ENCODE peak calls at places on chromosome 1, in five cellular contexts. Y is psoas muscle, W is dermis microvascular lymphatic vessel endothelial cell, Z is caudate nucleus, C is cerebellum. F is an unnamed sample.

GRCh38 chr1:232422901-232423300 is 207.0 kb downstream of the SIPA1L2 start:
- DNase-seq in W (no peak), Y (no peak), C (no peak), Z (no peak), F (no peak)

GRCh38 chr1:156444407-156445001 is 56.1 kb downstream of the MEF2D start:
- DNase-seq in Y (no peak), Z (no peak), W (peak; percentile 59), C (peak; percentile 61), F (no peak)

GRCh38 chr1:17696417-17697301 is 58.5 kb upstream of the ACTL8 start:
- DNase-seq in C (peak; percentile 60), W (peak; percentile 12), Y (no peak), Z (no peak), F (peak; percentile 73)

GRCh38 chr1:16068356-16069270 is 4.8 kb downstream of the FAM131C start:
- DNase-seq in Z (no peak), W (no peak), Y (peak; percentile 72), C (peak; percentile 74), F (peak; percentile 59)

GRCh38 chr1:12453400-12454343 is 164.3 kb downstream of the DHRS3 start:
- DNase-seq in Z (no peak), Y (no peak), C (no peak), W (no peak), F (no peak)

GRCh38 chr1:147515046-147515869 is 26.0 kb upstream of the BCL9 start:
- DNase-seq in Z (no peak), C (peak; percentile 13), W (peak; percentile 9), Y (no peak), F (no peak)

GRCh38 chr1:195376190-195376589 is 1232.0 kb downstream of the KCNT2 start:
- DNase-seq in Y (no peak), W (no peak), Z (no peak), C (no peak), F (no peak)

GRCh38 chr1:167121375-167122120 is 27.7 kb downstream of the STYXL2 start:
- DNase-seq in W (no peak), Z (peak; percentile 18), C (peak; percentile 87), Y (peak; percentile 67), F (peak; percentile 38)

GRCh38 chr1:12543747-12544146 is 74.3 kb downstream of the DHRS3 start:
- DNase-seq in C (no peak), Z (no peak), W (no peak), Y (no peak), F (no peak)

GRCh38 chr1:23421752-23422312 is 2.7 kb downstream of the TCEA3 start:
- DNase-seq in C (no peak), W (no peak), Z (no peak), Y (no peak), F (no peak)

GRCh38 chr1:7572654-7573152 is 198.4 kb upstream of the VAMP3 start:
- DNase-seq in W (no peak), C (no peak), Y (peak; percentile 20), Z (no peak), F (no peak)

GRCh38 chr1:214310010-214310409 is 29.1 kb downstream of the SMYD2 start:
- DNase-seq in C (no peak), W (no peak), Y (no peak), Z (no peak), F (no peak)

GRCh38 chr1:165117482-165117881 is 239.0 kb downstream of the LMX1A start:
- DNase-seq in W (no peak), Z (no peak), Y (no peak), C (no peak), F (no peak)